ENCODE peak calls at places on chromosomes 7 and 10, in four cellular contexts. O, M, N and I are unnamed samples.

GRCh38 chr10:86872757-86873156 is 84.7 kb downstream of the MMRN2 start:
- DNase-seq in O (no peak), M (no peak), N (no peak), I (no peak)

GRCh38 chr7:149854611-149855367 is 16.6 kb downstream of the ZNF862 start:
- DNase-seq in O (no peak), M (no peak), N (no peak), I (no peak)

GRCh38 chr7:8817448-8818036 is 384.1 kb downstream of the NXPH1 start:
- DNase-seq in O (no peak), M (no peak), N (no peak), I (no peak)

GRCh38 chr10:29869593-29869992 is 189.8 kb downstream of the JCAD start:
- DNase-seq in O (no peak), M (no peak), N (no peak), I (no peak)

GRCh38 chr10:114095676-114096331 is 52.1 kb downstream of the ADRB1 start:
- DNase-seq in O (no peak), M (peak), N (no peak), I (no peak)

GRCh38 chr7:156606135-156606534 is 34.4 kb upstream of the RNF32 start:
- DNase-seq in O (no peak), M (no peak), N (no peak), I (no peak)

GRCh38 chr7:149161241-149161848 is 14.1 kb downstream of the ZNF398 start:
- DNase-seq in O (no peak), M (no peak), N (no peak), I (no peak)

GRCh38 chr7:132343196-132343595 is 233.1 kb downstream of the PLXNA4 start:
- DNase-seq in O (no peak), M (no peak), N (no peak), I (no peak)

GRCh38 chr10:93600861-93601773 is at the start of gene RBP4:
- DNase-seq in O (no peak), M (no peak), N (no peak), I (peak)

GRCh38 chr7:107505997-107506682 is 36.3 kb downstream of the GPR22 start:
- DNase-seq in O (no peak), M (peak), N (no peak), I (no peak)

GRCh38 chr10:620417-620816 is 69.1 kb downstream of the DIP2C start:
- DNase-seq in O (no peak), M (no peak), N (no peak), I (no peak)
- TF ChIP-seq CTCF in O (no peak), M (no peak), N (no peak), I (no peak)

GRCh38 chr10:101011517-101012423 is 12.2 kb downstream of the LZTS2 start:
- DNase-seq in O (no peak), M (no peak), N (no peak), I (peak)
- TF ChIP-seq CTCF in O (peak), M (no peak), N (peak), I (peak)

GRCh38 chr7:154785898-154786297 is 217.0 kb downstream of the PAXIP1 start:
- DNase-seq in O (no peak), M (no peak), N (no peak), I (no peak)

GRCh38 chr7:154783281-154783909 is 219.5 kb downstream of the PAXIP1 start:
- DNase-seq in O (no peak), M (no peak), N (no peak), I (no peak)

GRCh38 chr7:154777489-154777888 is 225.4 kb downstream of the PAXIP1 start:
- DNase-seq in O (no peak), M (no peak), N (no peak), I (no peak)

GRCh38 chr7:154777908-154778307 is 225.0 kb downstream of the PAXIP1 start:
- DNase-seq in O (no peak), M (no peak), N (no peak), I (no peak)

GRCh38 chr7:154781369-154782303 is 221.3 kb downstream of the PAXIP1 start:
- DNase-seq in O (no peak), M (no peak), N (no peak), I (no peak)
- TF ChIP-seq CTCF in O (no peak), M (no peak), N (no peak), I (no peak)

GRCh38 chr7:138602456-138602855 is 98.7 kb downstream of the SVOPL start:
- DNase-seq in O (no peak), M (no peak), N (no peak), I (no peak)
- TF ChIP-seq CTCF in O (no peak), M (no peak), N (no peak), I (no peak)

DNA sequence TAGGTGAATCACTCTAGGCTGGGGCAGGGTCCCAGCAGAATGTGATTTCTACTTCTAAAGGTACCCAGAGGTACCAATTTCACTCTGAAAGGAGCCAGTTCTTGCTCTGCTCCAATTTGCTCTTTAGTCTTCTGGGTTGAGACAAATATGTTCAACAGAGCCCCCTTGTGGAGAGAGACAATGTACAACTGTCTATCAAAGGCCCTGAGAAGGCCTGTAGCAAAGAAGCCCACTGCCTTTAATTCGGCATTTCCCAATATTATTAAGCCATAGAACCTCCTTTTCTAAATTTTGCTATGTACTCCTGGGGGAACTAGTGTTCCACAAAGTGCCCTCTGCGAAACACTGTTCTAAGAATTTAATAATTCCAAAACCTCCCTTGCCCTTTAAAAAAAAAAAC is 161.0 kb upstream of the BMPER start:
- DNase-seq in O (no peak), M (peak), N (no peak), I (peak)
- TF ChIP-seq CTCF in O (peak), M (peak), N (peak), I (peak)

GRCh38 chr10:15379043-15379442 is 8.0 kb upstream of the FAM171A1 start:
- DNase-seq in O (no peak), M (no peak), N (no peak), I (no peak)
- TF ChIP-seq CTCF in O (no peak), M (no peak), N (no peak), I (no peak)

GRCh38 chr7:90835861-90836260 is 239.7 kb downstream of the CDK14 start:
- DNase-seq in O (no peak), M (no peak), N (no peak), I (no peak)

GRCh38 chr7:90839892-90840291 is 243.8 kb downstream of the CDK14 start:
- DNase-seq in O (no peak), M (no peak), N (no peak), I (no peak)

GRCh38 chr7:90836937-90837336 is 240.8 kb downstream of the CDK14 start:
- DNase-seq in O (no peak), M (no peak), N (no peak), I (no peak)

GRCh38 chr7:90841759-90842429 is 245.8 kb downstream of the CDK14 start:
- DNase-seq in O (no peak), M (no peak), N (no peak), I (no peak)

DNA sequence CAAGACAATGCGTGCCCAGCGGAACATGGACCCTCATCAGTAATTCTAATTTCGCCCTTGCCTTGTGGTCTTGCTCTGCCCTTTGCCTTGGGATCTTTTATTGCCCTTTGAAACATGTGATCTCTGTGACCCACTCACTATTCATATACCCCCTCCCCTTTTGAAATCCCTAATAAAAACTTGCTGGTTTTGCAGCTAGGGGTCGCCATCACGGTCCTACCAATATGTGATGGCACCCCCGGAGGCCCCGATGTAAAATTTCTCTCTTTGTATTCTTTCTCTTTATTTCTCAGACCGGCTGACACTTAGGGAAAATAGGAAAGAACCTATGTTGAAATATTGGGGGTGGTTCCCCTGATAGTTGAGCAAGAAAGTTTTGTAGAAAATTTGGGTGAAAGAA is 242.7 kb downstream of the CDK14 start:
- DNase-seq in O (no peak), M (no peak), N (no peak), I (no peak)
- TF ChIP-seq CTCF in O (no peak), M (no peak), N (no peak), I (no peak)